ENCODE peak calls at places on chromosomes 5 and 9, in six cellular contexts. Q, Y, P, N, F and K are unnamed samples.

GRCh38 chr5:97115932-97116331 is 26.5 kb downstream of the LIX1 start:
- DNase-seq in Y (no peak), N (no peak), P (no peak), Q (no peak), F (no peak), K (no peak)

GRCh38 chr9:14179449-14179848 is 134.5 kb downstream of the NFIB start:
- DNase-seq in Y (no peak), Q (no peak), P (no peak), F (no peak), N (no peak), K (no peak)

GRCh38 chr5:135715267-135716050 is 119.0 kb upstream of the SLC25A48 start:
- DNase-seq in Q (no peak), N (no peak), F (no peak), Y (no peak), P (no peak), K (no peak)

GRCh38 chr9:127500399-127500798 is 49.1 kb downstream of the LRSAM1 start:
- DNase-seq in F (no peak), Y (no peak), N (no peak), Q (no peak), P (no peak), K (no peak)

GRCh38 chr5:157290981-157291711 is 25.2 kb downstream of the CYFIP2 start:
- DNase-seq in Y (no peak), Q (no peak), N (no peak), P (peak), F (no peak), K (no peak)

GRCh38 chr5:157046041-157046440 is 12.9 kb downstream of the HAVCR1 start:
- DNase-seq in N (no peak), Y (no peak), Q (no peak), P (no peak), F (no peak), K (no peak)

GRCh38 chr5:675876-676698 is 17.1 kb downstream of the TPPP start:
- DNase-seq in N (no peak), F (no peak), Q (no peak), P (no peak), Y (no peak), K (no peak)

GRCh38 chr5:179212870-179213269 is 132.4 kb downstream of the ADAMTS2 start:
- DNase-seq in Y (no peak), N (no peak), F (no peak), P (no peak), Q (no peak), K (no peak)

GRCh38 chr5:18799482-18800128 is 1165.3 kb downstream of the TAF11L14 start:
- DNase-seq in F (no peak), Y (no peak), Q (no peak), N (no peak), P (no peak), K (no peak)

GRCh38 chr5:14167211-14167845 is 24.2 kb downstream of the TRIO start:
- DNase-seq in N (no peak), P (peak), Y (no peak), Q (no peak), F (no peak), K (no peak)

GRCh38 chr5:80975065-80975464 is 14.9 kb downstream of the RASGRF2 start:
- DNase-seq in F (no peak), Y (no peak), P (no peak), N (no peak), Q (peak), K (no peak)